ENCODE peak calls at places on chromosomes 4 and X, in four cellular contexts. F is stimulated activated CD4-positive, alpha-beta T cell treated with anti-CD3 and anti-CD28 coated beads, Interleukin-15, amount 100 ng/mL, for 48 hours; Z is Ammon's horn; M is epithelial cell of esophagus. A is an unnamed sample.

GRCh38 chr4:2057382-2058065 is 1.6 kb upstream of the NAT8L start:
- DNase-seq in F (no peak), Z (no peak), M (no peak), A (no peak)

GRCh38 chr4:53076335-53076958 is 214.3 kb downstream of the RASL11B start:
- DNase-seq in F (no peak), Z (no peak), M (no peak), A (no peak)

GRCh38 chr4:25161599-25161960 is 1.3 kb upstream of the SEPSECS start:
- DNase-seq in F (no peak), Z (no peak), M (peak; percentile 52), A (no peak)

GRCh38 chrX:13533726-13534125 is 35.7 kb upstream of the EGFL6 start:
- DNase-seq in F (no peak), Z (no peak), M (peak; percentile 78), A (no peak)

GRCh38 chr4:61493470-61493869 is 293.3 kb downstream of the ADGRL3 start:
- DNase-seq in F (no peak), Z (no peak), M (no peak), A (no peak)

GRCh38 chr4:26594778-26595177 is 10.9 kb downstream of the TBC1D19 start:
- DNase-seq in F (no peak), Z (no peak), M (no peak), A (no peak)

GRCh38 chr4:8331567-8331955 is 62.0 kb downstream of the HTRA3 start:
- DNase-seq in F (no peak), Z (no peak), M (no peak), A (no peak)

GRCh38 chr4:112896326-112896892 is 153.0 kb upstream of the ANK2 start:
- DNase-seq in F (no peak), Z (no peak), M (no peak), A (no peak)

GRCh38 chr4:185797596-185797995 is 14.4 kb downstream of the SORBS2 start:
- DNase-seq in F (no peak), Z (no peak), M (no peak), A (no peak)

GRCh38 chrX:154021131-154021611 is 1.5 kb upstream of the IRAK1 start:
- DNase-seq in F (no peak), Z (no peak), M (peak; percentile 38), A (no peak)

GRCh38 chr4:105990933-105991332 is 95.7 kb downstream of the NPNT start:
- DNase-seq in F (no peak), Z (peak; percentile 65), M (peak; percentile 96), A (no peak)

GRCh38 chrX:115388879-115389278 is 99.4 kb downstream of the LUZP4 start:
- DNase-seq in F (no peak), Z (no peak), M (no peak), A (no peak)

GRCh38 chr4:7970031-7970946 is 30.6 kb upstream of the AFAP1 start:
- DNase-seq in F (peak; percentile 43), Z (no peak), M (peak; percentile 49), A (peak; percentile 23)

GRCh38 chrX:113919387-113919786 is 664.5 kb upstream of the HTR2C start:
- DNase-seq in F (no peak), Z (no peak), M (no peak), A (no peak)